ENCODE peak calls at places on chromosomes 7 and 10, in nine cellular contexts. W, S, R, Z, F, H, U, O and E are unnamed samples.
A peak's percentile ranks its signal among the peaks of the same experiment; 100 is the strongest.

GRCh38 chr10:124290095-124290795 is 128.5 kb downstream of the OAT start:
- DNase-seq in W (no peak), S (peak; percentile 41), R (peak; percentile 50), Z (peak; percentile 6), F (peak; percentile 71), H (no peak), U (no peak), O (no peak), E (peak; percentile 50)

GRCh38 chr7:150373049-150373801 is 4.6 kb downstream of the REPIN1 start:
- DNase-seq in W (no peak), S (peak; percentile 66), R (no peak), Z (no peak), F (no peak), H (no peak), U (peak; percentile 81), O (no peak), E (no peak)

GRCh38 chr7:14403587-14403986 is 414.1 kb upstream of the ETV1 start:
- DNase-seq in W (peak; percentile 32), S (no peak), R (no peak), Z (no peak), F (no peak), H (no peak), U (no peak), O (no peak), E (no peak)

GRCh38 chr10:95661818-95662217 is 5.3 kb upstream of the ALDH18A1 start:
- DNase-seq in W (no peak), S (no peak), R (no peak), Z (no peak), F (no peak), H (no peak), U (no peak), O (no peak), E (no peak)

GRCh38 chr7:154721086-154721485 is 281.8 kb downstream of the PAXIP1 start:
- DNase-seq in W (no peak), S (no peak), R (no peak), Z (no peak), F (no peak), H (no peak), U (no peak), O (no peak), E (no peak)

GRCh38 chr7:103851357-103851756 is 138.1 kb downstream of the RELN start:
- DNase-seq in W (no peak), S (no peak), R (peak; percentile 21), Z (peak; percentile 53), F (no peak), H (no peak), U (no peak), O (peak; percentile 13), E (no peak)

GRCh38 chr10:96511044-96511945 is 2.4 kb downstream of the TLL2 start:
- DNase-seq in W (peak; percentile 32), S (peak; percentile 49), R (peak; percentile 19), Z (peak; percentile 17), F (no peak), H (peak; percentile 69), U (peak; percentile 36), O (peak; percentile 55), E (no peak)

GRCh38 chr10:49225218-49225876 is 37.2 kb upstream of the TMEM273 start:
- DNase-seq in W (no peak), S (no peak), R (no peak), Z (no peak), F (no peak), H (no peak), U (no peak), O (no peak), E (no peak)

DNA sequence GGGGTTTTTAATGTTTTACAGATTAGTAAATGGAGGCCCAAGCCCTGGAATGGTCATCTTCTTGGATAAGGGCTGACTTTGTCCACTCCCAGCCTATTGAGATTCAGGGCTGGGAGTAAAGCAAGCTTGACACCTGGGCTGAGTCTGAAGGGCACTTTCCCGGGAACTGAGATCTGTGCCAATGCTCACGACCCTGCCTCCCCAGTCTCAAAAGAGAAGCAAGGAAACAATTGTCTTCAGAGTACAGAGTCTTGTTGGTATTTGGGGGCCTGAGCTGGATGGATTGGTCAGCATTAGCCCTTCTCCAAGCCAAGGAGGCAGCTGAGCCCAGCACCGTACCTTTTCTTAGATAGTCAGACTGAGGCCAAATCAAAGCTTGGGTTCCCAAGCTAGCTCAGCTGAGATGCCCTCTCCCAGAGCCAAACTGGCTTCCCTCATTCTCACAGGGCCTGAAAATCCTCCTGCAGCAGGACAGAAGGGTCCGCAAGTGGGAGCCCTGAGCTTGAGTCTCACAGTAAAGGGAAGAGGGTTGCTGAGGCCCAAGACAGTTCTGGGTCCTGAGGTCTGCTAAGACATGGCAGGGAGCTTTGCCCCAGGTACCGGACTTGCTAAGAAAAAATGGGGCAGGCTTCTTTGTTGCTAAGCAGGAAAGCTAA is 3.7 kb downstream of the DDIT4 start:
- DNase-seq in W (no peak), S (no peak), R (no peak), Z (peak; percentile 29), F (no peak), H (no peak), U (no peak), O (no peak), E (no peak)
- TF ChIP-seq CTCF in W (no peak), S (no peak), R (no peak), Z (no peak), F (no peak), H (no peak), U (no peak), O (no peak), E (no peak)

GRCh38 chr7:30453859-30454258 is 24.7 kb downstream of the NOD1 start:
- DNase-seq in W (no peak), S (no peak), R (no peak), Z (no peak), F (no peak), H (no peak), U (no peak), O (no peak), E (no peak)
- TF ChIP-seq CTCF in W (no peak), S (no peak), R (no peak), Z (no peak), F (no peak), H (no peak), U (no peak), O (no peak), E (no peak)

GRCh38 chr10:87771871-87772500 is 46.0 kb downstream of the ATAD1 start:
- DNase-seq in W (no peak), S (no peak), R (peak; percentile 46), Z (peak; percentile 20), F (no peak), H (peak; percentile 59), U (no peak), O (no peak), E (no peak)
- TF ChIP-seq CTCF in W (peak; percentile 68), S (peak; percentile 38), R (no peak), Z (peak; percentile 45), F (peak; percentile 37), H (peak; percentile 66), U (peak; percentile 49), O (peak; percentile 52), E (peak; percentile 75)

GRCh38 chr7:35549781-35550180 is 145.2 kb downstream of the HERPUD2 start:
- DNase-seq in W (no peak), S (no peak), R (no peak), Z (no peak), F (no peak), H (no peak), U (no peak), O (no peak), E (no peak)
- TF ChIP-seq CTCF in W (no peak), S (no peak), R (no peak), Z (no peak), F (no peak), H (no peak), U (no peak), O (no peak), E (no peak)

DNA sequence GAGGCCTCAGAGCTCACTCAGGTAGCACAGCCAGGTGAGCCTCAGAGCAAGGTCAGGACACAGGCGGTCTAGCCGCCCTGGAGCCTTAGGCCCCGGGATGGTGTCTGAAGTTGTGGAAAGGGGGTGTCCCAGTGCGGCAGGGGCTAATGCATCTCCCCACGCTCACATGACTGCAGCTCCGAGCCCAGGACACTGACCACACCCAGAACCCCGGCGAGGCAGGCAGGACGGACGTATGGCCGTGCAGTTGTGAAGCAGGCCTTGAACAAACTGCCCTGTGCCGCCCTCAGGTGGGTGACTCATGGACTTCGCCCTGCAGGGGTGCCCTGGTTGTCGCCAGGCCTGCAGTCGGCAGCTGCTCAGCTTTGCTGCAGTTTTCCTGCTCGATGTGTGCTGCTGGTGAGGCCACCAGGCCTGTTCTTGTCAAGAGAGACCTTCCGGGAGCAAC is 5.0 kb upstream of the PRKAR1B start:
- DNase-seq in W (no peak), S (peak; percentile 83), R (peak; percentile 26), Z (no peak), F (no peak), H (peak; percentile 62), U (peak; percentile 71), O (no peak), E (peak; percentile 65)
- TF ChIP-seq CTCF in W (peak; percentile 15), S (peak; percentile 31), R (no peak), Z (no peak), F (no peak), H (peak; percentile 37), U (no peak), O (no peak), E (no peak)

DNA sequence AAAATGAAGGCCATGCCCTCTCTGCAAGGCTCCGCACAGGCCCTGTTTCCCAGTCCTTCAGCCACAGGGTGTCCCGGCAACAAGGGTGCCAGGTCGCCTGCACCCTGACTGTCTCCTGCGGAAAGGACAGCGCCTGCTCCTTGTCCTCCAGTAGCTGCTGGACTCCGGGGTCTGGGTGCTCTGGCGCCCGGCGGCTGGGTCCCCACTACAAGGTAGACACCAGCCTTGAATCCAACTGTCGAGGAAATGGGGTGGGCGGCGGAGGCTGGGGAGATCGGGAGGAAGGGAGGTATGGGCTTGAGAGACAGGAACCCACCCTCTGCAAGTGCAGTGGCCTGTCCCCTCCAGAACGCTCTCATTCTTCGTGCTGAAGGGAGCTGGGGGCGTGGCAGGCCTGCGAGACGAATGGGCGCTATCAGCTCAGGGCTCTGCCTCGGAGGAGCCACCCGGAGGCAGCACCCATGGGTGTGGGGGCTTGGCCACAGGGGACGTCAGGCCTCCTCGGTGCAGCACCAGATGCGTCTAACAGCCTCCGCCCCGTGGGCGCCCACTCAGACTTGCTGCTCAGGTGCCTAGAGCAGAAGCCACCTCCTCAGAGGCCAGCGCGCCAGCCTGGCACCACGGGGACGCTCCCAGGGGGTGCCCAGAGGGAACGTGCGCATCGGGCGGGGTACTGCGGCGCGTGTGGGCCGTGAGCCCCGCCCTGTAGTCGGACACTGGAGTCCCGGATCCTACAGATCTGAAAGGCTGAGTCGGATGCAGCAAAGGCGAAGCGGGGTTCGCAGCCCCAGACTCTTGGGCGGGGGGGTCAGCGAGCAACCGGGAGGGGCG is 15.6 kb downstream of the ADAM8 start:
- DNase-seq in W (no peak), S (peak; percentile 71), R (no peak), Z (no peak), F (peak; percentile 82), H (peak; percentile 28), U (peak; percentile 29), O (peak; percentile 50), E (no peak)
- TF ChIP-seq CTCF in W (no peak), S (no peak), R (no peak), Z (no peak), F (no peak), H (no peak), U (no peak), O (no peak), E (no peak)

DNA sequence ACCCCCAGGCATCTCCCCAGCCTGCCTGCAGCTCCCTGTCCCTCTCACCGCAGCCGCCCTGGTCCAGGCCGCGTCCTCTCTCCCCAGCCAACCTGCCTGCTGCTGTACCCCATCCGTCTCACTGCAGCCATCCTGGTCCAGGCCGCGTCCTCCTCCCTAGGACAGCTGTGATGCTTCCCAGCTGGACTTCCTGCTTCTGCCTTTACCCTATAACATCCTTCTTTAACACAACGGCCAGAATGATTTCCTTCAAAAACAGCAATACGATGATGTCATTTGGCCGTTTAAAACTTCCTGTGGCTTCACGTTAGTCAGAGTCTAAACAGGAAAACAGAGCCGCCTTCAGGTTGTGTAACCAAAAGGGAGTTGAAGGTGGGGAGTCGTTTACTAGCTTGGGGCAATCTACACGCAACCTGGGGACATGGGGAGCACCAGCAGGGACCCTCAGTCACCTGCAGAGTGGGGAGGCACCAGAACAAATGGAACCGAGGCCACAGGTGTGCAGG is 32.2 kb upstream of the ZFAND2A start:
- DNase-seq in W (no peak), S (no peak), R (peak; percentile 93), Z (peak; percentile 95), F (no peak), H (peak; percentile 76), U (no peak), O (no peak), E (no peak)
- TF ChIP-seq CTCF in W (no peak), S (no peak), R (no peak), Z (no peak), F (no peak), H (peak; percentile 47), U (no peak), O (no peak), E (no peak)